ENCODE peak calls at places on chromosome 6, in nine cellular contexts. Y is mammary epithelial cell, V is GM23248, W is neural progenitor cell, N is PC-3, F is hepatocyte, G is H9, R is SK-N-SH, C is fibroblast of lung. X is an unnamed sample.

GRCh38 chr6:111723412-111723970 is 117.8 kb upstream of the TRAF3IP2 start:
- DNase-seq in Y (no peak), V (no peak), W (no peak), N (no peak), F (no peak), G (no peak), R (no peak), C (peak; percentile 31), X (no peak)

GRCh38 chr6:82365011-82365751 is 1.6 kb downstream of the TPBG start:
- DNase-seq in Y (peak; percentile 73), V (peak; percentile 68), W (peak; percentile 62), N (peak; percentile 62), F (peak; percentile 61), G (peak; percentile 67), R (peak; percentile 73), C (peak; percentile 61), X (peak; percentile 79)

GRCh38 chr6:158978752-158979151 is 21.2 kb downstream of the RSPH3 start:
- DNase-seq in Y (peak; percentile 75), V (peak; percentile 51), W (no peak), N (peak; percentile 71), F (no peak), G (no peak), R (no peak), C (peak; percentile 59), X (no peak)

GRCh38 chr6:149176971-149177667 is 140.4 kb upstream of the TAB2 start:
- DNase-seq in Y (no peak), V (no peak), W (no peak), N (no peak), F (peak; percentile 18), G (no peak), R (no peak), C (no peak), X (no peak)

GRCh38 chr6:39317256-39317655 is 3.0 kb upstream of the KCNK17 start:
- DNase-seq in Y (no peak), V (no peak), W (no peak), N (no peak), F (no peak), G (no peak), R (no peak), C (no peak), X (no peak)

GRCh38 chr6:19705606-19706005 is 131.6 kb upstream of the ID4 start:
- DNase-seq in Y (no peak), V (peak; percentile 78), W (no peak), N (peak; percentile 61), F (no peak), G (no peak), R (no peak), C (peak; percentile 70), X (no peak)

GRCh38 chr6:17865243-17865642 is 122.2 kb downstream of the KIF13A start:
- DNase-seq in Y (peak; percentile 98), V (peak; percentile 45), W (no peak), N (peak; percentile 92), F (peak; percentile 35), G (no peak), R (no peak), C (peak; percentile 60), X (peak; percentile 92)

GRCh38 chr6:20837189-20837588 is 302.9 kb downstream of the CDKAL1 start:
- DNase-seq in Y (no peak), V (no peak), W (no peak), N (no peak), F (no peak), G (no peak), R (no peak), C (no peak), X (no peak)

GRCh38 chr6:100468013-100468622 is 3.4 kb upstream of the SIM1 start:
- DNase-seq in Y (no peak), V (no peak), W (no peak), N (no peak), F (no peak), G (no peak), R (no peak), C (no peak), X (no peak)

GRCh38 chr6:28002181-28002580 is 45.1 kb downstream of the OR2B6 start:
- DNase-seq in Y (no peak), V (no peak), W (no peak), N (peak; percentile 49), F (no peak), G (no peak), R (no peak), C (no peak), X (no peak)

GRCh38 chr6:16291739-16292138 is 53.4 kb downstream of the GMPR start:
- DNase-seq in Y (no peak), V (peak; percentile 4), W (no peak), N (no peak), F (no peak), G (no peak), R (no peak), C (no peak), X (no peak)

GRCh38 chr6:11632231-11632630 is 94.7 kb downstream of the TMEM170B start:
- DNase-seq in Y (peak; percentile 29), V (peak; percentile 19), W (no peak), N (peak; percentile 70), F (peak; percentile 71), G (no peak), R (no peak), C (peak; percentile 69), X (peak; percentile 82)

GRCh38 chr6:111727798-111728197 is 122.1 kb upstream of the TRAF3IP2 start:
- DNase-seq in Y (no peak), V (peak; percentile 61), W (no peak), N (peak; percentile 27), F (no peak), G (no peak), R (peak; percentile 15), C (peak; percentile 79), X (no peak)

GRCh38 chr6:127404133-127404532 is 55.1 kb downstream of the KIAA0408 start:
- DNase-seq in Y (no peak), V (no peak), W (no peak), N (no peak), F (no peak), G (no peak), R (no peak), C (no peak), X (no peak)

GRCh38 chr6:157258878-157259277 is 64.4 kb downstream of the TMEM242 start:
- DNase-seq in Y (no peak), V (no peak), W (no peak), N (no peak), F (no peak), G (no peak), R (no peak), C (no peak), X (no peak)

GRCh38 chr6:84685983-84686584 is 78.3 kb downstream of the TBX18 start:
- DNase-seq in Y (peak; percentile 6), V (no peak), W (peak; percentile 29), N (peak; percentile 74), F (no peak), G (no peak), R (peak; percentile 15), C (no peak), X (no peak)

GRCh38 chr6:148157841-148158240 is 184.8 kb upstream of the SASH1 start:
- DNase-seq in Y (peak; percentile 1), V (no peak), W (no peak), N (no peak), F (no peak), G (no peak), R (no peak), C (no peak), X (no peak)

GRCh38 chr6:149127212-149127611 is 190.3 kb upstream of the TAB2 start:
- DNase-seq in Y (peak; percentile 34), V (peak; percentile 58), W (no peak), N (peak; percentile 81), F (no peak), G (no peak), R (no peak), C (peak; percentile 81), X (no peak)

GRCh38 chr6:147508073-147508870 is at the start of gene SAMD5:
- DNase-seq in Y (peak; percentile 75), V (peak; percentile 61), W (peak; percentile 87), N (peak; percentile 75), F (peak; percentile 88), G (peak; percentile 76), R (peak; percentile 53), C (peak; percentile 75), X (peak; percentile 70)

DNA sequence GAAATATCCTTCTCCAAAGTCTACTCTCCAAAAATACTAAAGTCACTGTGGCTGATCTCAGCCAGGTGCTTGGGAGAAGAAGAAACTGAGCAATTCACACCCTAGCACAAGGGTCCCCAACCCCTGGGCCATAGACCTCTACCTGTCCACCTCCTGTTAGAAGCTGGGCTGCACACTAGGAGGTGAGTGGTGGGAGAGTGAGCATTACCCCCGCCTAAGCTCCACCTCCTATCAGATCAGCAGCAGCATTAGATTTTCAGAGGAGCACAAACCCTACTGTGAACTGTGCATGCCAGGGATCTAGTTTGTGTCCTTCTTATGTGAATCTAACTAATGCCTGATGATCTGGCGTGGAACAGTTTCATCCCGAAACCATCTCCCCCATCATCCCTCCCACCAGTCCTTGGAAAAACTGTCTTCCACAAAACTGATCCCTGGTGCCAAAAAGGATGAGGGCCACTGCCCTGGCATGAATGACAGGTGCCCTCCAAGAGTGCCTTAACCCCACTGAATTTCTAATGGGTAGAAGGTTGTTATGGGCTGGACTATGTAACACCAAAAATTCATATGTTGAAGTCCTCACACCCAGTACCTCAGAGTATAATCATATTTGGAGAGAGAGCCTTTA is 109.2 kb upstream of the CDYL start:
- DNase-seq in Y (no peak), V (no peak), W (no peak), N (no peak), F (no peak), G (peak; percentile 8), R (no peak), C (no peak), X (no peak)
- H2AFZ ChIP-seq in Y (no peak overlapping the region), V (no peak overlapping the region), W (no peak overlapping the region), N (no peak overlapping the region), F (no peak overlapping the region), G (no peak overlapping the region), R (no peak overlapping the region), C (no peak overlapping the region), X (no peak overlapping the region)

DNA sequence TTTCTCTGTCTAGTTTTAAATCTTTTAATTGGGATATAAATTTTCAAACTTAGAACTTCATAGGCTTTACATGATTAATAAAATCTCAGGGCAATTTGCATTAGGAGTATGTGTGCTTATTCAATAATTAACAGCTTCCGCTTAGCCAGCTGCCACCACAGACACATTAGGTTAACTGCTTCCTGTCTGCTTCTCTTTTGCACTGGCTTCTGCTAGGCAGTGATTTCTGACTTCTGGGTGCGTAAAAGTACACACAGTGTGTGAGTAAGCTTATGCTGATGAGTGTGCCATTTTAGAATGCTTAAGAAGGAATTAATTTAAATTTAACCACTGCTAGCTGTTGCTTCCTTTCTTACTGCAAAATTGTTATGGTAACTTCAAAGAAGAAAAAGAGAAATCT is 73.9 kb downstream of the F13A1 start:
- DNase-seq in Y (no peak), V (no peak), W (no peak), N (no peak), F (no peak), G (no peak), R (no peak), C (no peak), X (no peak)
- H3K9me3 ChIP-seq in Y (no peaks in the 10 kb centered on the region), V (no peaks in the 10 kb centered on the region), W (no peaks in the 10 kb centered on the region), N (no peaks in the 10 kb centered on the region), F (no peaks in the 10 kb centered on the region), G (no peaks in the 10 kb centered on the region), R (no peaks in the 10 kb centered on the region), C (no peaks in the 10 kb centered on the region), X (no peaks in the 10 kb centered on the region)

GRCh38 chr6:30682181-30683117 is 4.0 kb downstream of the PPP1R18 start:
- DNase-seq in Y (peak; percentile 72), V (peak; percentile 93), W (peak; percentile 44), N (peak; percentile 84), F (peak; percentile 76), G (peak; percentile 54), R (peak; percentile 84), C (peak; percentile 86), X (peak; percentile 71)
- H2AFZ ChIP-seq in Y (no peak overlapping the region), V (no peak overlapping the region), W (no peak overlapping the region), N (no peak overlapping the region), F (no peak overlapping the region), G (no peak overlapping the region), R (no peak overlapping the region), C (no peak overlapping the region), X (no peak overlapping the region)

GRCh38 chr6:66926060-66926459 is 1219.0 kb upstream of the EYS start:
- DNase-seq in Y (no peak), V (peak; percentile 1), W (peak; percentile 8), N (peak; percentile 56), F (no peak), G (no peak), R (no peak), C (peak; percentile 11), X (no peak)
- H3K9me3 ChIP-seq in Y (peaks cover 9% of the 10 kb centered on the region), V (no peaks in the 10 kb centered on the region), W (peaks cover 5% of the 10 kb centered on the region), N (no peaks in the 10 kb centered on the region), F (peaks cover 5% of the 10 kb centered on the region), G (peaks cover 15% of the 10 kb centered on the region), R (no peaks in the 10 kb centered on the region), C (no peaks in the 10 kb centered on the region), X (no peaks in the 10 kb centered on the region)